ENCODE peak calls at places on chromosomes 12 and 14, in six cellular contexts. E, Q, D, T, F and C are unnamed samples.

GRCh38 chr12:65640489-65640901 is 183.8 kb upstream of the HMGA2 start:
- DNase-seq in E (no peak), T (no peak), D (no peak), Q (no peak), F (peak; percentile 72), C (no peak)

GRCh38 chr14:104797112-104798044 is 1.8 kb upstream of the AKT1 start:
- DNase-seq in F (no peak), E (no peak), T (no peak), D (no peak), Q (no peak), C (no peak)

GRCh38 chr12:116726749-116727148 is 11.1 kb downstream of the SPRING1 start:
- DNase-seq in Q (no peak), F (peak; percentile 30), D (no peak), T (no peak), E (no peak), C (no peak)

GRCh38 chr12:130127527-130127908 is 34.7 kb upstream of the FZD10 start:
- DNase-seq in D (no peak), T (no peak), F (no peak), Q (no peak), E (no peak), C (no peak)

GRCh38 chr12:51028126-51028810 is 2.1 kb upstream of the SLC11A2 start:
- DNase-seq in D (no peak), E (no peak), Q (no peak), F (peak; percentile 46), T (no peak), C (no peak)

GRCh38 chr14:65872536-65872935 is 460.0 kb downstream of the FUT8 start:
- DNase-seq in Q (no peak), T (peak; percentile 12), D (no peak), E (no peak), F (peak; percentile 49), C (no peak)

GRCh38 chr12:127230843-127231260 is 1036.1 kb upstream of the TMEM132C start:
- DNase-seq in D (no peak), T (peak; percentile 99), E (no peak), F (peak; percentile 94), Q (peak; percentile 94), C (no peak)

GRCh38 chr14:83975435-83976222 is 1554.3 kb upstream of the FLRT2 start:
- DNase-seq in E (no peak), F (no peak), T (no peak), Q (no peak), D (no peak), C (no peak)

GRCh38 chr12:101875112-101875961 is 2.0 kb upstream of the DRAM1 start:
- DNase-seq in T (peak; percentile 22), F (peak; percentile 31), E (no peak), D (no peak), Q (no peak), C (no peak)

GRCh38 chr12:89194683-89195082 is 157.6 kb downstream of the DUSP6 start:
- DNase-seq in F (no peak), E (no peak), Q (no peak), D (no peak), T (no peak), C (no peak)

GRCh38 chr14:81164167-81164774 is 56.5 kb downstream of the GTF2A1 start:
- DNase-seq in F (peak; percentile 66), T (peak; percentile 64), Q (no peak), E (no peak), D (peak; percentile 31), C (no peak)

GRCh38 chr14:54758041-54758440 is 144.6 kb downstream of the GCH1 start:
- DNase-seq in D (no peak), F (no peak), T (no peak), Q (no peak), E (no peak), C (no peak)

GRCh38 chr14:74922752-74923401 is at the start of gene RPS6KL1:
- DNase-seq in E (peak; percentile 31), D (no peak), T (peak; percentile 52), F (peak; percentile 66), Q (no peak), C (peak; percentile 88)

GRCh38 chr12:52909796-52910195 is 4.9 kb upstream of the KRT8 start:
- DNase-seq in D (no peak), T (no peak), Q (no peak), F (no peak), E (no peak), C (no peak)

GRCh38 chr12:53960187-53961024 is 5.7 kb downstream of the HOXC12 start:
- DNase-seq in D (no peak), T (no peak), F (no peak), Q (no peak), E (no peak), C (no peak)

GRCh38 chr14:55609681-55610080 is 29.7 kb downstream of the KTN1 start:
- DNase-seq in D (no peak), T (peak; percentile 61), Q (no peak), F (peak; percentile 63), E (no peak), C (no peak)

GRCh38 chr12:104687823-104688573 is 231.2 kb downstream of the CHST11 start:
- DNase-seq in F (no peak), T (no peak), E (no peak), Q (no peak), D (peak; percentile 65), C (no peak)

GRCh38 chr12:2076196-2076570 is 23.4 kb downstream of the CACNA1C start:
- DNase-seq in E (no peak), Q (no peak), T (no peak), D (no peak), F (peak; percentile 63), C (no peak)